ENCODE peak calls at places on chromosome 11, in six cellular contexts. Q, X, P, H, C and L are unnamed samples.

GRCh38 chr11:897226-898159 is 13.1 kb downstream of the CHID1 start:
- DNase-seq in Q (no peak), X (no peak), P (no peak), H (no peak), C (no peak), L (no peak)

GRCh38 chr11:134399293-134399654 is 12.8 kb downstream of the B3GAT1 start:
- DNase-seq in Q (no peak), X (no peak), P (no peak), H (no peak), C (no peak), L (no peak)

GRCh38 chr11:113376156-113376555 is 11.4 kb upstream of the ANKK1 start:
- DNase-seq in Q (no peak), X (no peak), P (no peak), H (no peak), C (no peak), L (no peak)

GRCh38 chr11:82927264-82927880 is 25.8 kb downstream of the DDIAS start:
- DNase-seq in Q (peak; percentile 62), X (no peak), P (peak; percentile 23), H (peak; percentile 38), C (peak; percentile 28), L (peak; percentile 60)

GRCh38 chr11:101860694-101861371 is 54.0 kb upstream of the CEP126 start:
- DNase-seq in Q (peak; percentile 75), X (no peak), P (no peak), H (peak; percentile 56), C (peak; percentile 6), L (peak; percentile 63)

GRCh38 chr11:72230764-72231365 is 6.3 kb downstream of the INPPL1 start:
- DNase-seq in Q (no peak), X (no peak), P (no peak), H (no peak), C (no peak), L (no peak)

GRCh38 chr11:132256621-132257227 is 886.3 kb downstream of the NTM start:
- DNase-seq in Q (no peak), X (no peak), P (no peak), H (no peak), C (no peak), L (no peak)

GRCh38 chr11:125451400-125452124 is 44.5 kb downstream of the FEZ1 start:
- DNase-seq in Q (peak; percentile 35), X (no peak), P (no peak), H (peak; percentile 38), C (no peak), L (peak; percentile 51)

GRCh38 chr11:130390071-130390758 is 38.2 kb downstream of the ADAMTS8 start:
- DNase-seq in Q (peak; percentile 74), X (no peak), P (peak; percentile 32), H (peak; percentile 75), C (no peak), L (peak; percentile 51)

GRCh38 chr11:121226415-121227263 is 65.9 kb upstream of the SC5D start:
- DNase-seq in Q (no peak), X (no peak), P (no peak), H (no peak), C (no peak), L (no peak)

GRCh38 chr11:22795914-22796313 is 33.7 kb downstream of the SVIP start:
- DNase-seq in Q (no peak), X (no peak), P (no peak), H (no peak), C (no peak), L (no peak)

GRCh38 chr11:24903555-24903954 is 406.7 kb downstream of the LUZP2 start:
- DNase-seq in Q (no peak), X (no peak), P (no peak), H (no peak), C (no peak), L (no peak)

GRCh38 chr11:64661622-64662021 is 61.4 kb downstream of the NRXN2 start:
- DNase-seq in Q (no peak), X (no peak), P (no peak), H (no peak), C (no peak), L (no peak)

GRCh38 chr11:28836285-28837081 is 728.3 kb downstream of the METTL15 start:
- DNase-seq in Q (peak; percentile 99), X (peak; percentile 97), P (peak; percentile 79), H (peak; percentile 92), C (no peak), L (peak; percentile 90)

GRCh38 chr11:10288316-10288715 is 5.7 kb downstream of the SBF2 start:
- DNase-seq in Q (no peak), X (no peak), P (no peak), H (no peak), C (no peak), L (no peak)